ENCODE peak calls at places on chromosome 1, in ten cellular contexts. R is GM23248; J is CD8-positive, alpha-beta T cell; H is HCT116; L is BE2C; T is IMR-90; V is left ventricle myocardium inferior; U is kidney; M is aorta; W is psoas muscle. B is an unnamed sample. For H3K36me3, the result is how much of the 10 kb centered on the place peaks cover.

GRCh38 chr1:85445906-85446305 is 19.1 kb downstream of the DDAH1 start:
- DNase-seq in R (peak), J (no peak), H (no peak), L (no peak), T (peak), V (no peak), U (no peak), M (no peak), W (no peak), B (no peak)

GRCh38 chr1:106621853-106622252 is 434.6 kb upstream of the PRMT6 start:
- DNase-seq in R (no peak), J (no peak), H (no peak), L (no peak), T (no peak), V (no peak), U (no peak), M (no peak), W (no peak), B (no peak)

GRCh38 chr1:94022471-94023189 is 98.3 kb downstream of the ABCA4 start:
- DNase-seq in R (peak), J (no peak), H (no peak), L (no peak), T (peak), V (no peak), U (no peak), M (no peak), W (no peak), B (peak)

GRCh38 chr1:161725888-161726630 is 4.7 kb downstream of the FCRLB start:
- DNase-seq in R (peak), J (peak), H (no peak), L (peak), T (peak), V (peak), U (peak), M (peak), W (peak), B (peak)

GRCh38 chr1:170678196-170678595 is 14.3 kb downstream of the PRRX1 start:
- DNase-seq in R (peak), J (no peak), H (no peak), L (no peak), T (peak), V (no peak), U (no peak), M (no peak), W (no peak), B (no peak)

GRCh38 chr1:225567789-225568188 is 85.1 kb downstream of the ENAH start:
- DNase-seq in R (no peak), J (no peak), H (no peak), L (no peak), T (no peak), V (no peak), U (no peak), M (no peak), W (no peak), B (no peak)

GRCh38 chr1:22879445-22879844 is 93.2 kb downstream of the LACTBL1 start:
- DNase-seq in R (no peak), J (no peak), H (no peak), L (no peak), T (no peak), V (no peak), U (no peak), M (no peak), W (no peak), B (no peak)

GRCh38 chr1:66416295-66416694 is 117.7 kb upstream of the SGIP1 start:
- DNase-seq in R (peak), J (no peak), H (no peak), L (no peak), T (peak), V (no peak), U (no peak), M (no peak), W (no peak), B (no peak)

GRCh38 chr1:1916882-1917281 is 1.8 kb downstream of the CALML6 start:
- DNase-seq in R (no peak), J (no peak), H (no peak), L (no peak), T (no peak), V (no peak), U (peak), M (peak), W (peak), B (no peak)

GRCh38 chr1:227782226-227782625 is 33.2 kb upstream of the PRSS38 start:
- DNase-seq in R (no peak), J (no peak), H (no peak), L (no peak), T (no peak), V (no peak), U (no peak), M (no peak), W (peak), B (no peak)

GRCh38 chr1:55000110-55000815 is 1.5 kb downstream of the BSND start:
- DNase-seq in R (no peak), J (no peak), H (no peak), L (no peak), T (no peak), V (no peak), U (peak), M (no peak), W (no peak), B (no peak)

GRCh38 chr1:226366290-226366689 is 41.6 kb downstream of the PARP1 start:
- DNase-seq in R (no peak), J (no peak), H (no peak), L (no peak), T (peak), V (no peak), U (no peak), M (no peak), W (no peak), B (no peak)

GRCh38 chr1:199041173-199041914 is 402.5 kb downstream of the PTPRC start:
- DNase-seq in R (no peak), J (no peak), H (no peak), L (no peak), T (no peak), V (no peak), U (no peak), M (no peak), W (no peak), B (no peak)

GRCh38 chr1:62068978-62069377 is 125.7 kb upstream of the L1TD1 start:
- DNase-seq in R (peak), J (no peak), H (no peak), L (no peak), T (peak), V (no peak), U (no peak), M (no peak), W (no peak), B (no peak)

GRCh38 chr1:25786887-25787286 is 13.1 kb upstream of the SELENON start:
- DNase-seq in R (peak), J (no peak), H (no peak), L (no peak), T (peak), V (no peak), U (no peak), M (no peak), W (no peak), B (no peak)

GRCh38 chr1:242800521-242800920 is 276.0 kb upstream of the PLD5 start:
- DNase-seq in R (no peak), J (no peak), H (no peak), L (no peak), T (no peak), V (no peak), U (no peak), M (no peak), W (no peak), B (no peak)

GRCh38 chr1:64983110-64983509 is 16.8 kb upstream of the JAK1 start:
- DNase-seq in R (peak), J (no peak), H (no peak), L (peak), T (peak), V (no peak), U (no peak), M (peak), W (no peak), B (no peak)

GRCh38 chr1:1437904-1438376 is 2.5 kb downstream of the VWA1 start:
- DNase-seq in R (peak), J (no peak), H (no peak), L (peak), T (no peak), V (no peak), U (peak), M (peak), W (no peak), B (no peak)

GRCh38 chr1:31414692-31415370 is 1.8 kb downstream of the SERINC2 start:
- DNase-seq in R (peak), J (no peak), H (no peak), L (no peak), T (no peak), V (no peak), U (no peak), M (no peak), W (no peak), B (no peak)

GRCh38 chr1:46277658-46278373 is 25.6 kb downstream of the LRRC41 start:
- DNase-seq in R (no peak), J (no peak), H (no peak), L (no peak), T (no peak), V (no peak), U (no peak), M (no peak), W (no peak), B (no peak)

GRCh38 chr1:58829861-58830260 is 46.0 kb upstream of the JUN start:
- DNase-seq in R (peak), J (no peak), H (no peak), L (no peak), T (no peak), V (no peak), U (no peak), M (no peak), W (no peak), B (no peak)

GRCh38 chr1:119781434-119782210 is 12.9 kb upstream of the HMGCS2 start:
- DNase-seq in R (no peak), J (no peak), H (no peak), L (no peak), T (no peak), V (no peak), U (no peak), M (no peak), W (no peak), B (no peak)

GRCh38 chr1:119778359-119778758 is 9.7 kb upstream of the HMGCS2 start:
- DNase-seq in R (no peak), J (no peak), H (no peak), L (no peak), T (no peak), V (no peak), U (no peak), M (no peak), W (no peak), B (no peak)

GRCh38 chr1:119778886-119779560 is 10.3 kb upstream of the HMGCS2 start:
- DNase-seq in R (no peak), J (no peak), H (no peak), L (no peak), T (no peak), V (no peak), U (no peak), M (no peak), W (no peak), B (no peak)

GRCh38 chr1:119782541-119783338 is 14.0 kb upstream of the HMGCS2 start:
- DNase-seq in R (no peak), J (no peak), H (no peak), L (no peak), T (no peak), V (no peak), U (no peak), M (no peak), W (no peak), B (no peak)

DNA sequence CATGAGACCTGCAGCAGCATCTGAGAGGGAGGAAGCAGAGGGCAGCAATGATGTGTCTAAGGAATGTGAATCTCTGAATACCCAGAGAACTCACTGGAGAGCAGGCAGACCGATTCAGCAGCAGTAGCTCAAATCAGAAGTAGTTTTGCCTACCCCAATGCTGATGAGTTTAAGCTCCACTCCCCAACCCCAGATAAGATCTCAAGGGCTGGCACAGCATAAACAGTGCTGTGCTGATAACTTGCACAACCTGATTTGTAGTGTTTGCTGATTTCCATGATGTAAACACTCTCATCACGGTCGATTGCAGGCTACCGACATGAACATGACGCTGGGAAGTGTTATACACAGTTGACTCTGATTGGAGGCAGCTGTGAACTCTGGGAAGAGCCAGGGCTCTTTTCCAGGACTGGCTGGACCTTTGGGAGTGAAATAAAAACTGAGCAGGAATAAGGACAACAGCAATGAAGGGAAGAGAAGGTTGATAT is 11.2 kb upstream of the HMGCS2 start:
- DNase-seq in R (peak), J (no peak), H (no peak), L (no peak), T (peak), V (no peak), U (no peak), M (no peak), W (no peak), B (no peak)
- H3K4me3 ChIP-seq in R (peak), J (no peak), H (no peak), L (peak), T (peak), V (peak), U (peak), M (no peak), W (peak), B (no peak)

DNA sequence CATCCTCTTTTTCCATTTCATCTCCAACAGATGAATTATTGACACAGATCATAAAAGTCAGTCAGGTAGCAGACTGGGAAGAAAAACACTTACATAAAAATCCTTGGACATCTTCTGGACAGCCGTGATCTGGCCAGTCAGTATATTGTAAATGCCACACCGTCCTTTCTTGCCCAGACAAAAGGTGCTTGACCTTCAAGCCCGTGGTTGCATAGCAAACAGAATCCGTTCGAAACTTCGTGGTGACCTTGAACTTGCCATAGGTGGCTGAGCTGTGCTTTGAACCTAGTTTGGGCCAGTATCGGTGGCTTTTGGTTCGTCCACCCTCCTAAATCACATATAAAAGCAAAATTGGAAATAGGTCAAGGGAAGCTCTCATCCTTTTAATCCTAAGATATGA is 88.4 kb downstream of the SMYD2 start:
- DNase-seq in R (no peak), J (no peak), H (no peak), L (no peak), T (no peak), V (no peak), U (no peak), M (no peak), W (no peak), B (no peak)
- H3K36me3 ChIP-seq in R (half or more), J (under half), H (under half), L (under half), T (under half), V (under half), U (under half), M (under half), W (under half), B (under half)

DNA sequence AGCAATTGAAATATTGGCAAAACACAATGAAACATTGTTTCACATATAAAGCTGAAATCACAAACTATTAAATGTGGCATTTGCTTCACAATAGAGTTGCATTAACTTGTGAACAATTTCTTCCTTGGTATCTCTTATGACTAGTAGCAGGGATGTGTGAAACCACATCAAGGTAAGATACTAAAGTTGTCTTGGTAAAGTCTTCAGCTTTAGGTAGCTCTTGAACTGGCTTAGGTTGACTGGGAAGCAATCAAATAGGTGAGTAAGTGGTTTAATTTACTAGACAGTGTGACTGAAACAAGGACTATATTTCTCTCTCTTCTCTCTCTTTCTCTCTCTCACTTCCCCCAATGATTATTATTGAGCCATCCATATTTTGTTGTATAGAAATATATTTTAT is 141.5 kb upstream of the KCNK2 start:
- DNase-seq in R (no peak), J (no peak), H (no peak), L (no peak), T (no peak), V (no peak), U (no peak), M (no peak), W (no peak), B (no peak)
- H3K4me3 ChIP-seq in R (no peak), J (no peak), H (no peak), L (no peak), T (no peak), V (no peak), U (no peak), M (no peak), W (no peak), B (no peak)

DNA sequence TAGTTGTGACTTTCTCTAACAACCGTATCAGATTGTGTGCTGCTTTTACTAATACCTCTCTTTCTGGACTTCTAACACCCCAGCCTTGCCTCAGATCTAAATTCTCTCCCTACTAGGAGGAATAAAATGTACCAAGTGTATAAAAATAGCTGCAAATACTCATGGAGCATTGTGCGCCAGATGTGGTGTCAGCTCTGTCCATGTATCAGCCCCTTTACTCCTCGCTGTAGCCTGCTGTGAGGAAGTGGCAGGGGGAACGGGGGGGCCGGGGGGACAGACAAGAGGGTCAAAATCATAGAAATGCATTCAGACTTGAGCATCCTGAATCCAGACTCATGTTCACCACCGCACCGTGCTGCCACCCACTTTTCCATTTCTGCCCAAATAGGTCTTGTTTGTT is 76.2 kb downstream of the UBE4B start:
- DNase-seq in R (no peak), J (no peak), H (no peak), L (no peak), T (no peak), V (no peak), U (no peak), M (peak), W (peak), B (peak)
- H3K36me3 ChIP-seq in R (under half), J (under half), H (under half), L (under half), T (under half), V (under half), U (under half), M (under half), W (under half), B (half or more)

GRCh38 chr1:67834246-67834877 is 1.1 kb upstream of the GNG12 start:
- DNase-seq in R (no peak), J (no peak), H (no peak), L (no peak), T (no peak), V (no peak), U (no peak), M (no peak), W (no peak), B (no peak)
- H3K4me3 ChIP-seq in R (peak), J (no peak), H (no peak), L (no peak), T (no peak), V (no peak), U (no peak), M (no peak), W (peak), B (no peak)